ENCODE peak calls at places on chromosome 4, in five cellular contexts. Q, G, W, D and O are unnamed samples.

GRCh38 chr4:107755841-107756356 is 35.9 kb upstream of the PAPSS1 start:
- DNase-seq in Q (no peak), G (peak; percentile 20), W (no peak), D (no peak), O (peak; percentile 33)

GRCh38 chr4:97953171-97953570 is 190.1 kb downstream of the STPG2 start:
- DNase-seq in Q (no peak), G (no peak), W (no peak), D (no peak), O (no peak)

GRCh38 chr4:103934178-103934789 is 214.5 kb upstream of the TACR3 start:
- DNase-seq in Q (no peak), G (peak; percentile 47), W (peak; percentile 39), D (peak; percentile 4), O (no peak)

GRCh38 chr4:1126506-1126905 is 13.1 kb upstream of the RNF212 start:
- DNase-seq in Q (no peak), G (peak; percentile 15), W (no peak), D (no peak), O (no peak)

GRCh38 chr4:104616401-104616820 is 121.7 kb upstream of the CXXC4 start:
- DNase-seq in Q (no peak), G (peak; percentile 8), W (no peak), D (no peak), O (no peak)

GRCh38 chr4:84504821-84505220 is 5.7 kb upstream of the NKX6-1 start:
- DNase-seq in Q (no peak), G (no peak), W (no peak), D (no peak), O (no peak)

GRCh38 chr4:128868758-128869157 is 59.3 kb downstream of the JADE1 start:
- DNase-seq in Q (no peak), G (no peak), W (no peak), D (no peak), O (no peak)

GRCh38 chr4:98566491-98567008 is 91.9 kb downstream of the TSPAN5 start:
- DNase-seq in Q (no peak), G (peak; percentile 62), W (no peak), D (no peak), O (no peak)

GRCh38 chr4:46432923-46433322 is 43.0 kb upstream of the GABRA2 start:
- DNase-seq in Q (no peak), G (peak; percentile 84), W (no peak), D (no peak), O (no peak)

GRCh38 chr4:109801895-109802319 is at the start of gene CFI:
- DNase-seq in Q (no peak), G (peak; percentile 57), W (no peak), D (no peak), O (no peak)

GRCh38 chr4:71006203-71006907 is 12.9 kb downstream of the DCK start:
- DNase-seq in Q (no peak), G (no peak), W (no peak), D (no peak), O (no peak)

GRCh38 chr4:151715881-151716280 is 44.9 kb downstream of the GATB start:
- DNase-seq in Q (no peak), G (no peak), W (no peak), D (no peak), O (no peak)

GRCh38 chr4:16505726-16506125 is 279.5 kb upstream of the TAPT1 start:
- DNase-seq in Q (peak; percentile 27), G (peak; percentile 3), W (peak; percentile 38), D (no peak), O (peak; percentile 61)

DNA sequence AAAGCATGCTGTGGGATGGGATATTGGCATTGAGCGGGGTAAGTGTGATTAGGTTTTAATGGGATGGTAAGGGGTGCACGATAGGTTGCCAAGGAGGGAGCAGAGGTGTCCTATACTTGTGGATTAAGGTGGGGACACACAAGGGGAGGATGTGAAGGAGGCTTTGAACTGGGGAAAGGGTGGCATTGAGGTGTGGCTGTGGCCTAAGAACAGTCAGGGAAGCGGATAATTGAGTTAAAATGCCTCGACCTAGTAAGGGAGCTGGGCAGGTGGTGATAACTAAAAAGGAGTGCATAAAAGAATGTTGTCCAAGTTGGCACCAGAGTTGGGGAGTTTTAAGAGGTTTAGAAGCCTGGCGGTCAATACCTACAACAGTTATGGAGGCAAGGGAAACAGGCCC is 17.5 kb downstream of the KLKB1 start:
- DNase-seq in Q (no peak), G (no peak), W (no peak), D (no peak), O (no peak)
- H2BK12ac ChIP-seq in Q (no peak overlapping the region), G (no peak overlapping the region), W (no peak overlapping the region), D (no peak overlapping the region), O (no peak overlapping the region)

GRCh38 chr4:89253306-89253705 is 54.3 kb downstream of the GPRIN3 start:
- DNase-seq in Q (no peak), G (no peak), W (no peak), D (no peak), O (no peak)
- H2BK12ac ChIP-seq in Q (no peak overlapping the region), G (no peak overlapping the region), W (no peak overlapping the region), D (no peak overlapping the region), O (no peak overlapping the region)

GRCh38 chr4:112055100-112055499 is 90.2 kb upstream of the FAM241A start:
- DNase-seq in Q (no peak), G (no peak), W (no peak), D (no peak), O (no peak)
- H2BK12ac ChIP-seq in Q (no peak overlapping the region), G (no peak overlapping the region), W (no peak overlapping the region), D (no peak overlapping the region), O (no peak overlapping the region)

DNA sequence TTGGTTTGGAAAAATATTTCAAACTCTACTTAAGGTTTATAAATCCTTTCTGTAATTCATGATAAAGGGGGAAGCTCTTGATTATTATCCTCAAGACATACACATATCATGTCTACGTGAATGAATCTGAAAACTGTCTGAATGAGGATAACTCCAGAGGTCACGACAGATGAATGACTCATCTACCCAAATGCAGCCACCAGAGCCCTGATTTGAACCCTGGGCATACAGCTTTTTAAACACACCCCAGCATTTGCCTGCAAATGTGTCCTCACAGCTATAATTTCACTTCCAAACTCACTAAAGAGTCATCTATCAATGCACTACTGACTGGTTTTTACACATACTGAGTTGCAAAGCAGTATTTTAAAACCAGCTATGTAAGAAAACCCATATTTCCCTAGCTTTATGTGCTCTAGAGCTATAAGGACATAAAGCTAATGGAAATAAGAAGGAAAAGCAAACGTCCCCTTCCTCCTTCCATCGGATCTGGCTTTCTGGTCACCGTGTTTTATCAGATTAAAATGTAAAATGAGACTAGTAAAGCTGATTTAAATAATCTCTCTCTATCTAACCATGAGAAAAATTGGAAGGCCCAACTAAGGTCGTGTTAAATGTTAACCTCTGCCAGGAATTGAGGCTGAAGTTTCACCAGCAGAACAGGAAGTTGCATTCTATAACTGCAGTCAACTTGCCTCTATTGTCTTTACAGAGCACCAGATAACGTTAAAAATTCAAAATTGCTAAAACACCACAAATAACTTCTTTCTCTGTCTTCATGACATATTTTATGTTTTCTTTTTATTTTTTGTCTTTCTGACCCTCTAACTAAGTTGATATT is 63.1 kb upstream of the SPP1 start:
- DNase-seq in Q (no peak), G (peak; percentile 12), W (no peak), D (no peak), O (no peak)
- H2BK12ac ChIP-seq in Q (no peak overlapping the region), G (no peak overlapping the region), W (no peak overlapping the region), D (no peak overlapping the region), O (no peak overlapping the region)